ENCODE peak calls at places on chromosome 13, in four cellular contexts. J, N, X and W are unnamed samples.

GRCh38 chr13:94110011-94110410 is 369.5 kb downstream of the DCT start:
- DNase-seq in J (no peak), N (no peak), X (no peak), W (no peak)

GRCh38 chr13:47332149-47332548 is 435.3 kb upstream of the HTR2A start:
- DNase-seq in J (no peak), N (no peak), X (no peak), W (no peak)

GRCh38 chr13:87089391-87089790 is 581.8 kb upstream of the SLITRK5 start:
- DNase-seq in J (no peak), N (peak), X (no peak), W (no peak)

GRCh38 chr13:79445968-79446645 is 34.8 kb upstream of the NDFIP2 start:
- DNase-seq in J (no peak), N (no peak), X (no peak), W (no peak)

GRCh38 chr13:75566658-75567057 is 17.1 kb downstream of the UCHL3 start:
- DNase-seq in J (no peak), N (peak), X (no peak), W (no peak)

GRCh38 chr13:49304763-49305695 is 57.3 kb downstream of the CDADC1 start:
- DNase-seq in J (no peak), N (no peak), X (no peak), W (no peak)

GRCh38 chr13:70964124-70964523 is 855.9 kb upstream of the KLHL1 start:
- DNase-seq in J (no peak), N (no peak), X (no peak), W (no peak)

GRCh38 chr13:108895220-108895704 is 265.9 kb downstream of the MYO16 start:
- DNase-seq in J (no peak), N (peak), X (no peak), W (no peak)

GRCh38 chr13:38350114-38350617 is 515 bp downstream of the UFM1 start:
- DNase-seq in J (peak), N (peak), X (peak), W (peak)

GRCh38 chr13:97749174-97749573 is 204.3 kb upstream of the IPO5 start:
- DNase-seq in J (no peak), N (peak), X (no peak), W (no peak)

GRCh38 chr13:114149774-114150740 is 17.6 kb upstream of the RASA3 start:
- DNase-seq in J (no peak), N (no peak), X (peak), W (no peak)

GRCh38 chr13:96141032-96141431 is 51.1 kb downstream of the HS6ST3 start:
- DNase-seq in J (no peak), N (peak), X (no peak), W (no peak)

DNA sequence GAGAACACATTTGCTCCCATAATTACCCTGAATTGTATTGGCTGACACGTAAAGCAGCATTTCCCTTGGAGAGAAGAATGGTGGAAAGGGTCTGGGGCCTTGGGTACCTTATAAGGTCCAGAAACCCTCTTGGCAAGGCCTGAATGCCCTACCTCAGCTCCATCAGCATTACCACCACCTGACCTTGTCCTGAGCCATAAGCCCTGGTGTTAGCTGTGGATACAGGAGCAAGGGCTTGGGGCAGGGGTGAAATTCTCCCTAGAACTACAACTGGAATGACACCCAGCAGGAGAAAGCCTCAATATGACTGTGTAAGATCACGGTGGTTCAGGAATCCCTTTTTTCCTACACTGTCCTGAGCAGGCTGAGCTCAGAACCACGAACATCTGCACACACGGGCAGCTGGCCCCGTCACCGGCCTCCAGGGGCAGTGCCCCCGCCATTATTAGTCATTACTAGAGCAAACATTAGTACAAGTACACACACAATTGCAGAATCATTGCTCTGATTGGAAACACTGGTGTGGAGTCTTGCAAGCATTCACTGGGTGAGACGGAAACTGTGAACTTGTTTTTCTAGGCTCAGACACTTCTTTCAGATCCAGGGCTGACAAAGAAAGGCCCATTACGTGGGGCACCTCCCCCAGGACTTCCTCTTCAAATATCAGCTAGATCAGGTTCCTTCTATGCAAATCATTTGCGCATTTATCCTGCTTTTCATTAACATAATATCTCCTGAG is 26.7 kb upstream of the MTIF3 start:
- DNase-seq in J (no peak), N (peak), X (no peak), W (no peak)
- TF ChIP-seq CTCF in J (no peak), N (no peak), X (no peak), W (peak)

GRCh38 chr13:113083402-113084061 is 22.1 kb upstream of the F7 start:
- DNase-seq in J (no peak), N (no peak), X (peak), W (no peak)

GRCh38 chr13:113083022-113083373 is 22.6 kb upstream of the F7 start:
- DNase-seq in J (no peak), N (no peak), X (peak), W (no peak)

GRCh38 chr13:113086031-113086750 is 19.4 kb upstream of the F7 start:
- DNase-seq in J (no peak), N (no peak), X (peak), W (no peak)

GRCh38 chr13:113084943-113085540 is 20.5 kb upstream of the F7 start:
- DNase-seq in J (no peak), N (no peak), X (peak), W (no peak)

DNA sequence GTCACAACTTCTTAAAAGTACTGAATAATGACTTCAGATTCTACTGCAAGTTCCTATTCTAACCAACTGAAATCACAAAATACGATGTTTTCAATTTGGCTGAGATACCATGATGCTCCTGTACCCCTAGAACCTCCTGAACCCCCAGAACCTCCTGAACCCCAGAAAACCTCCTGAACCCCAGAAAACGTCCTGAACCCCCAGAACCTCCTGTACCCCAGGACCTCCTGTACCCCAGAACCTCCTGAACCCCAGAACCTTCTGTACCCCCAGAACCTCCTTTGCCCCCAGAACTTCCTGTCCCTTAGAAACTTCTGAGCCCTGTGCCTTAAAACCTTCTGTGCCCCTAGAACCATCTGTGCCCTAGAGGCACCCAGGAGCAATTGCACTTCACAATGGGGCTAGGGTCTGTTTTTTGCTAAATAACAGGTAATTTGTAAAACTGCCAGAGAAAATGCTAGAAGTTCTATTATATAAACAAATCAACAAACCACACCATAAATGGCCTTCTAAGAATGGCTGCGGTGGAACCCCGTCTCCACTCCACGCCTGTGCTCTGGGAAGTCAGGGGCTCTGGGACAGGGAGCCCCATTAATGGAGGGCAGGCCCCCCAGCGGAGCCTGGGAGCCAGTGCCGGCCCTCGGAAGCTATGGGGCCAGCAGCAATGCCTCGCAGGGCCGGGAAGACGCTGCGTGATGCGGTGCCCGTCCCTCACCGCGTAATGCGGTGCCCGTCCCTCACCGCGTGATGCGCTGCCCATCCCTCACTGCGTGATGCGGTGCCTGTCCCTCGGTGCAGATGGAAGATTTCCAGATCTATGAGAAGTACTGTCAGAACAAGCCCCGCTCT is 21.3 kb upstream of the F7 start:
- DNase-seq in J (no peak), N (no peak), X (peak), W (no peak)
- TF ChIP-seq CTCF in J (no peak), N (no peak), X (no peak), W (peak)

GRCh38 chr13:76636881-76637280 is 249.3 kb downstream of the KCTD12 start:
- DNase-seq in J (no peak), N (no peak), X (no peak), W (no peak)
- TF ChIP-seq CTCF in J (no peak), N (no peak), X (no peak), W (no peak)

GRCh38 chr13:111093634-111094033 is 21.5 kb upstream of the ARHGEF7 start:
- DNase-seq in J (no peak), N (no peak), X (no peak), W (no peak)

GRCh38 chr13:111095911-111096501 is 19.1 kb upstream of the ARHGEF7 start:
- DNase-seq in J (no peak), N (no peak), X (no peak), W (no peak)

GRCh38 chr13:111095031-111095840 is 19.9 kb upstream of the ARHGEF7 start:
- DNase-seq in J (no peak), N (no peak), X (no peak), W (no peak)

DNA sequence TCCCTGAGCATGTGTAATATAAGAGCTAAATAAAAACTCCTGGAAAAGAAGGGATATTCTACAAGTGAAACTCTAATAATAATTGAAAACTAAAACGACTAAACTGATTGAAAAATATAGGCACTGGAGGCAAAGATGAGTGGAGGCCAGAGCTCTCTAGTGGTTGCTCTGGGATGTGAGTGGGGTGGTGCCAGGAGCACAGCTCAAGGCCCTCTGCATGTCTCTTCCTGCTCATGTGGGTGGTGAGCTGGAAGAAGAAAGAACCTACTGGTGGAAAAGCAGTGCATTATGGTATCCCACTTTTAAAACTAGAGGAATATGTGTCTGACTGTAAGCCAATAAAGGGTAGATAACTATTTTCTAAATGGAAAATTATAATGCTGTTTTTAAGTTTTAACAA is 15.8 kb upstream of the ARHGEF7 start:
- DNase-seq in J (no peak), N (peak), X (no peak), W (no peak)
- TF ChIP-seq CTCF in J (no peak), N (no peak), X (no peak), W (no peak)

GRCh38 chr13:65990684-65991083 is 1239.5 kb downstream of the PCDH9 start:
- DNase-seq in J (no peak), N (no peak), X (no peak), W (no peak)
- TF ChIP-seq CTCF in J (no peak), N (no peak), X (no peak), W (no peak)

GRCh38 chr13:20331419-20331818 is 99.3 kb upstream of the GJB6 start:
- DNase-seq in J (no peak), N (no peak), X (no peak), W (no peak)
- TF ChIP-seq CTCF in J (no peak), N (no peak), X (no peak), W (peak)

GRCh38 chr13:45196091-45196490 is 4.8 kb downstream of the KCTD4 start:
- DNase-seq in J (no peak), N (no peak), X (no peak), W (no peak)

GRCh38 chr13:45191874-45192273 is 9.0 kb downstream of the KCTD4 start:
- DNase-seq in J (no peak), N (no peak), X (no peak), W (no peak)

GRCh38 chr13:45196622-45197021 is 4.2 kb downstream of the KCTD4 start:
- DNase-seq in J (no peak), N (peak), X (no peak), W (no peak)

GRCh38 chr13:45195421-45195820 is 5.4 kb downstream of the KCTD4 start:
- DNase-seq in J (no peak), N (no peak), X (no peak), W (no peak)

DNA sequence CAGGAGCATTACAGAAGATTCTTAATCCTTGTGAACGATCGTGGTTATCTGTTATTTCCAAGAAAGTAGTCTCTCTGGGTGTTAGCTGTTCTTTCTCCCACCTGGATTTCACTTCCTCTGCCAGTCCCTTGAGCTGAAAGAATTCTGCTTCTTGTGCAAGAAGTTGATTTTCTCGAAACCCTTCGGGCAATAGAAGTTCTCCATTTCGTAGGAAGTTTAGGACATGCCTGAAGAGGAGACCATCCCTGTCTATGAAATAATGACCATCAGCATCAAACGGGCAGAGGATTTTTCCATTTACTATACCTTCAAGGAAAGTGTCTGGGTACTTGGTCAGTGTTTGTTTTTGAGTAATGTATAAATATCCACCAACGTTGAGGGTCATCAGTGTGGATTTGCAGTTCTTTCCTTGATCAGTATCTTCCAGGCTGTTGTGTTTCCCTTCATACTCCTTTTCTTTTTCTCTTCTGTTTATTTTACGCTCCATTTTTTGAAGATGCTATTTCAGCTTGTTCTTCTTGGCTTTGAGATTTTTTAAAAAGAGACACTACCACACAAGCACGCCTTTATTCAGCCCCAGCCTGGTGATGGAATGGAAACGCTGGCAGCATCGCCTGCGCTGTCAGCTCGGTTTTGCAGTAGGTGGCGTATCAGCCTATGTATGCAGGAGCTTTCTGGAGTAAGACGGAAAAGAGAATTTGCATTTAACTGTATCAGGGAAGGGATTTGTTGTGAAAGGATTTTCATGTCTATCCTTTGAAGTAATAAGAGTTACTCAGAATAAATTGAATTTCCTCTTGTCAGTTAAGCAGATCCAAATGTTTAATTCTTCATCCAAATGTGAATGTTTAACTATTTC is 6.5 kb downstream of the KCTD4 start:
- DNase-seq in J (peak), N (peak), X (no peak), W (no peak)
- TF ChIP-seq CTCF in J (no peak), N (peak), X (peak), W (no peak)

GRCh38 chr13:89363144-89363543 is 1692.0 kb downstream of the SLITRK5 start:
- DNase-seq in J (no peak), N (no peak), X (peak), W (no peak)

DNA sequence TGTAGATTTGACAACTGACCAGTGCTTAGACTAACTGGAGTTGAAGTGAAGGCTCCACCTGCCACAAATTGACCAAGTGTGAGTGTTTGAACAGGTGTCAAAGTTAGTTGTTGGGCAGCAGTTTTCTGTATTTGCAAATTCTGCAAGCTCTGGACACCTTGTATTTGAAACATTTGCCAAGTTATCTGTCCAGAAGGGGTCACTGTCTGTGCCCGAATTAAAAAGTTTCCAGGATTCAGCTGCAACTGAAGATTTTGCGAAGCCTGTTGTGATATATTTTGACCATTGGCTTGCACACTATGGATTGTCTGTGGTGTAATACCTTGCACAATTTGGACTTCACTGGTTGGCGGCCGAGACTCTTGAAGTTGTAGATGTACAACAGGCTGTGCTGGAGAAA is 1690.7 kb downstream of the SLITRK5 start:
- DNase-seq in J (no peak), N (peak), X (no peak), W (no peak)
- TF ChIP-seq CTCF in J (no peak), N (peak), X (peak), W (no peak)

GRCh38 chr13:103772576-103772975 is 706.4 kb upstream of the SLC10A2 start:
- DNase-seq in J (no peak), N (no peak), X (no peak), W (no peak)
- TF ChIP-seq CTCF in J (no peak), N (no peak), X (no peak), W (peak)

DNA sequence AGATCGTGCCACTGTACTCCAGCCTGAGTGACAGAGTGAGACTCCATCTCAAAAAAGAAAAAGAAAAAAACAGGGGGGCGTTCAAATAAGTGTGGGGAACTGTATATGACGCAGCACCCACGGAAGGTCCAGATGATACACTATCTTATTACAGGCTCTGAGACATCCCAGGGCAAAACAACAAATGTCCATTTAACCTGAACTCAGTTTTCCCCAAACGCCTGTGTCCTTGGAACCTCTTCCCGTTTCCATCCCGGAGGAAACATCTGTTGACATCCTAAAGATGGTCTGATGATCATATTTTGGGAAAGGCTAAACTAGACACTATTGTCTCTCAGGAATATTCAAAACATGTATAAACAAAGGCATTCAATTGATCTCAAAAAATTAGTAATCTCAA is 72.4 kb downstream of the COL4A1 start:
- DNase-seq in J (no peak), N (no peak), X (no peak), W (no peak)
- TF ChIP-seq CTCF in J (no peak), N (no peak), X (no peak), W (no peak)